ENCODE peak calls at places on chromosomes 13 and 19, in six cellular contexts. Q is CD8-positive, alpha-beta memory T cell; G is neural progenitor cell; A is ecto neural progenitor cell; K is stimulated activated CD4-positive, alpha-beta T cell treated with anti-CD3 and anti-CD28 coated beads, Interleukin-1b, Interleukin-23, amount 100 ng/mL, for 1 hour; M is T-helper 9 cell. C is an unnamed sample.

GRCh38 chr19:29934257-29934656 is 7.8 kb upstream of the URI1 start:
- DNase-seq in M (no peak), G (no peak), A (no peak), Q (no peak), K (no peak), C (no peak)

GRCh38 chr13:30051531-30052060 is 201.2 kb upstream of the UBL3 start:
- DNase-seq in Q (no peak), G (no peak), M (no peak), A (no peak), K (no peak), C (no peak)

GRCh38 chr13:20525144-20525600 is 485 bp downstream of the CRYL1 start:
- DNase-seq in Q (peak), A (no peak), K (no peak), G (peak), M (no peak), C (peak)

GRCh38 chr13:95137096-95137495 is 164.2 kb downstream of the ABCC4 start:
- DNase-seq in G (no peak), M (no peak), Q (no peak), A (no peak), K (no peak), C (no peak)

GRCh38 chr19:35715981-35716734 is 1.6 kb upstream of the KMT2B start:
- DNase-seq in Q (no peak), G (peak), M (no peak), K (no peak), A (no peak), C (no peak)

GRCh38 chr19:10655457-10656312 is 1.5 kb downstream of the ILF3 start:
- DNase-seq in K (no peak), Q (no peak), G (peak), A (peak), M (no peak), C (peak)

GRCh38 chr13:101317986-101318523 is 98.3 kb downstream of the NALCN start:
- DNase-seq in Q (no peak), M (no peak), G (no peak), A (no peak), K (no peak), C (no peak)

GRCh38 chr19:46725036-46725820 is 8.3 kb upstream of the PRKD2 start:
- DNase-seq in G (no peak), Q (no peak), K (no peak), A (no peak), M (no peak), C (no peak)

GRCh38 chr13:105709181-105709580 is 826.3 kb downstream of the EFNB2 start:
- DNase-seq in M (no peak), Q (no peak), K (no peak), A (no peak), G (no peak), C (no peak)

GRCh38 chr13:47397739-47398138 is 500.9 kb upstream of the HTR2A start:
- DNase-seq in M (no peak), G (no peak), K (no peak), A (no peak), Q (no peak), C (no peak)

GRCh38 chr13:43195551-43195950 is 172.2 kb downstream of the DNAJC15 start:
- DNase-seq in Q (no peak), A (no peak), G (no peak), M (no peak), K (no peak), C (no peak)

GRCh38 chr19:3360494-3361383 is 5.6 kb upstream of the NFIC start:
- DNase-seq in A (no peak), K (peak), Q (peak), G (peak), M (peak), C (peak)

C was measured in glutamatergic neuron.